ENCODE peak calls at places on chromosomes 2 and 18, in seven cellular contexts. Q is foreskin fibroblast, I is right cardiac atrium, J is ELR, T is HCEC 1CT, H is DMS153, O is ecto neural progenitor cell. E is an unnamed sample.

GRCh38 chr2:105573910-105574655 is 170.6 kb upstream of the NCK2 start:
- DNase-seq in I (no peak), T (no peak), J (no peak), O (no peak), Q (no peak), H (peak; percentile 38), E (no peak)

GRCh38 chr2:44804406-44805235 is 136.9 kb upstream of the SIX3 start:
- DNase-seq in O (peak; percentile 56), T (no peak), H (no peak), I (no peak), Q (no peak), J (no peak), E (no peak)

GRCh38 chr2:70127920-70128444 is 40.7 kb downstream of the PCBP1 start:
- DNase-seq in T (no peak), O (no peak), J (no peak), H (no peak), Q (no peak), I (no peak), E (no peak)

GRCh38 chr2:107263596-107264090 is 377.7 kb upstream of the ST6GAL2 start:
- DNase-seq in I (no peak), T (no peak), Q (no peak), H (no peak), J (no peak), O (no peak), E (peak; percentile 15)

GRCh38 chr2:184597571-184597980 is 753 bp upstream of the ZNF804A start:
- DNase-seq in T (peak; percentile 77), I (no peak), J (peak; percentile 71), O (peak; percentile 62), H (peak; percentile 32), Q (peak; percentile 34), E (peak; percentile 7)

GRCh38 chr18:2997846-2998599 is 14.9 kb downstream of the LPIN2 start:
- DNase-seq in I (no peak), O (no peak), J (no peak), Q (no peak), T (no peak), H (no peak), E (no peak)

GRCh38 chr18:3660719-3661118 is 210.7 kb downstream of the TGIF1 start:
- DNase-seq in I (no peak), H (no peak), Q (no peak), J (no peak), T (no peak), O (no peak), E (no peak)

GRCh38 chr2:217289153-217289908 is 429.5 kb upstream of the TNP1 start:
- DNase-seq in T (no peak), H (no peak), Q (no peak), O (peak; percentile 73), I (no peak), J (no peak), E (no peak)

GRCh38 chr2:143545643-143546275 is 416.5 kb downstream of the ARHGAP15 start:
- DNase-seq in O (no peak), H (no peak), Q (no peak), J (peak; percentile 14), T (peak; percentile 37), I (no peak), E (peak; percentile 69)

GRCh38 chr2:51559026-51559425 is 527.1 kb upstream of the NRXN1 start:
- DNase-seq in I (no peak), T (no peak), H (no peak), O (no peak), Q (no peak), J (no peak), E (peak; percentile 89)

GRCh38 chr2:200318940-200319435 is 12.5 kb downstream of the SPATS2L start:
- DNase-seq in Q (no peak), I (no peak), J (no peak), O (no peak), T (no peak), H (no peak), E (no peak)

GRCh38 chr2:41160439-41160838 is 708.5 kb upstream of the SLC8A1 start:
- DNase-seq in Q (no peak), I (no peak), J (peak; percentile 20), T (peak; percentile 24), O (no peak), H (no peak), E (no peak)

GRCh38 chr2:15142069-15142689 is 419.0 kb downstream of the NBAS start:
- DNase-seq in J (peak; percentile 23), H (peak; percentile 81), T (no peak), I (no peak), Q (no peak), O (no peak), E (peak; percentile 5)

GRCh38 chr18:24378598-24378997 is 19.0 kb downstream of the OSBPL1A start:
- DNase-seq in O (no peak), Q (no peak), T (no peak), J (no peak), I (no peak), H (no peak), E (no peak)

GRCh38 chr2:118224888-118225264 is 136.6 kb downstream of the INSIG2 start:
- DNase-seq in H (no peak), T (no peak), I (no peak), Q (no peak), J (no peak), O (peak; percentile 83), E (no peak)

GRCh38 chr2:172251231-172251630 is 148.5 kb upstream of the DLX2 start:
- DNase-seq in H (no peak), J (peak; percentile 68), Q (peak; percentile 62), I (no peak), O (no peak), T (peak; percentile 66), E (no peak)

GRCh38 chr2:172048195-172048995 is 36.9 kb upstream of the DLX1 start:
- DNase-seq in O (no peak), T (no peak), I (no peak), J (no peak), Q (no peak), H (no peak), E (no peak)

GRCh38 chr2:12261993-12262680 is 454.6 kb upstream of the TRIB2 start:
- DNase-seq in T (peak; percentile 47), Q (no peak), J (peak; percentile 17), H (peak; percentile 33), I (no peak), O (no peak), E (peak; percentile 70)

GRCh38 chr2:236852100-236852976 is 233.4 kb upstream of the COPS8 start:
- DNase-seq in J (no peak), O (no peak), H (no peak), I (peak; percentile 34), T (no peak), Q (no peak), E (no peak)

GRCh38 chr2:9668686-9669338 is 38.0 kb upstream of the YWHAQ start:
- DNase-seq in I (no peak), Q (no peak), J (no peak), O (no peak), T (no peak), H (peak; percentile 19), E (no peak)

GRCh38 chr2:224077773-224078507 is 38.9 kb upstream of the SERPINE2 start:
- DNase-seq in J (no peak), I (no peak), H (no peak), O (no peak), T (no peak), Q (no peak), E (no peak)

E was measured in LHCN-M2.